ENCODE peak calls at places on chromosomes 7 and 10, in eight cellular contexts. S is suprapubic skin, I is iPS DF 6.9, G is EL, T is transverse colon, K is NCI-H524, R is AG09319, Q is left cardiac atrium. M is an unnamed sample.

GRCh38 chr10:3987142-3987974 is 202.3 kb upstream of the KLF6 start:
- DNase-seq in S (no peak), I (no peak), G (peak), T (no peak), K (no peak), R (no peak), Q (no peak), M (no peak)

GRCh38 chr7:110090113-110090820 is 1000.7 kb upstream of the LRRN3 start:
- DNase-seq in S (no peak), I (peak), G (peak), T (no peak), K (no peak), R (no peak), Q (no peak), M (peak)

GRCh38 chr7:80359476-80359875 is 152.4 kb downstream of the GNAT3 start:
- DNase-seq in S (no peak), I (no peak), G (no peak), T (no peak), K (no peak), R (no peak), Q (no peak), M (no peak)

GRCh38 chr7:151195616-151196450 is 8.8 kb upstream of the ASB10 start:
- DNase-seq in S (no peak), I (no peak), G (no peak), T (no peak), K (no peak), R (no peak), Q (no peak), M (no peak)

GRCh38 chr7:14501436-14501835 is 401.1 kb downstream of the DGKB start:
- DNase-seq in S (no peak), I (no peak), G (no peak), T (no peak), K (no peak), R (no peak), Q (no peak), M (no peak)

GRCh38 chr10:47049906-47050305 is 138.7 kb downstream of the PTPN20 start:
- DNase-seq in S (no peak), I (no peak), G (no peak), T (no peak), K (no peak), R (no peak), Q (no peak), M (no peak)

GRCh38 chr10:15254808-15255655 is 86.5 kb upstream of the NMT2 start:
- DNase-seq in S (no peak), I (no peak), G (no peak), T (no peak), K (no peak), R (no peak), Q (no peak), M (no peak)

GRCh38 chr10:84234508-84234907 is 6.8 kb downstream of the LRIT1 start:
- DNase-seq in S (no peak), I (no peak), G (no peak), T (no peak), K (no peak), R (no peak), Q (no peak), M (no peak)

GRCh38 chr10:16116404-16117304 is 256.3 kb upstream of the MINDY3 start:
- DNase-seq in S (no peak), I (peak), G (peak), T (no peak), K (no peak), R (no peak), Q (no peak), M (peak)

GRCh38 chr7:68964060-68964459 is 634.2 kb upstream of the AUTS2 start:
- DNase-seq in S (no peak), I (no peak), G (no peak), T (no peak), K (no peak), R (no peak), Q (no peak), M (no peak)

GRCh38 chr10:93875032-93875358 is 18.8 kb upstream of the SLC35G1 start:
- DNase-seq in S (no peak), I (no peak), G (peak), T (no peak), K (no peak), R (no peak), Q (no peak), M (no peak)

GRCh38 chr7:123996327-123996625 is 36.6 kb downstream of the TMEM229A start:
- DNase-seq in S (no peak), I (no peak), G (no peak), T (no peak), K (no peak), R (no peak), Q (no peak), M (no peak)

GRCh38 chr7:142436601-142437000 is 178.7 kb upstream of the PRSS58 start:
- DNase-seq in S (no peak), I (no peak), G (peak), T (no peak), K (no peak), R (no peak), Q (no peak), M (no peak)

GRCh38 chr7:93575555-93576397 is 1.3 kb upstream of the CALCR start:
- DNase-seq in S (no peak), I (no peak), G (peak), T (no peak), K (no peak), R (no peak), Q (no peak), M (no peak)

GRCh38 chr10:3829193-3830050 is 44.4 kb upstream of the KLF6 start:
- DNase-seq in S (no peak), I (peak), G (no peak), T (no peak), K (no peak), R (no peak), Q (no peak), M (no peak)

GRCh38 chr7:137669706-137670105 is 177.1 kb downstream of the DGKI start:
- DNase-seq in S (no peak), I (no peak), G (peak), T (no peak), K (no peak), R (no peak), Q (no peak), M (no peak)

GRCh38 chr10:63829020-63829419 is 307.8 kb downstream of the REEP3 start:
- DNase-seq in S (no peak), I (no peak), G (no peak), T (no peak), K (no peak), R (no peak), Q (no peak), M (no peak)

GRCh38 chr10:47401874-47402645 is 18.0 kb upstream of the ZNF488 start:
- DNase-seq in S (peak), I (no peak), G (no peak), T (no peak), K (no peak), R (no peak), Q (no peak), M (no peak)

GRCh38 chr7:74324499-74325229 is 35.5 kb downstream of the CLIP2 start:
- DNase-seq in S (no peak), I (no peak), G (no peak), T (peak), K (no peak), R (no peak), Q (peak), M (no peak)

GRCh38 chr10:110007171-110007700 is 548 bp upstream of the ADD3 start:
- DNase-seq in S (no peak), I (no peak), G (no peak), T (no peak), K (no peak), R (no peak), Q (no peak), M (no peak)

GRCh38 chr7:131068604-131069021 is 259.1 kb upstream of the MKLN1 start:
- DNase-seq in S (no peak), I (no peak), G (peak), T (no peak), K (no peak), R (no peak), Q (no peak), M (no peak)

GRCh38 chr7:18499407-18500197 is 4.1 kb downstream of the HDAC9 start:
- DNase-seq in S (no peak), I (no peak), G (no peak), T (no peak), K (no peak), R (no peak), Q (peak), M (peak)

GRCh38 chr7:148436571-148436970 is 154.0 kb upstream of the C7orf33 start:
- DNase-seq in S (no peak), I (no peak), G (no peak), T (no peak), K (no peak), R (no peak), Q (no peak), M (no peak)

GRCh38 chr7:116258734-116259133 is 48.4 kb downstream of the TES start:
- DNase-seq in S (no peak), I (no peak), G (peak), T (no peak), K (no peak), R (peak), Q (no peak), M (peak)

GRCh38 chr7:159310457-159311171 is 165.9 kb upstream of the VIPR2 start:
- DNase-seq in S (no peak), I (no peak), G (no peak), T (no peak), K (no peak), R (no peak), Q (no peak), M (peak)

GRCh38 chr7:66754541-66754940 is 14.0 kb downstream of the RABGEF1 start:
- DNase-seq in S (no peak), I (no peak), G (no peak), T (no peak), K (no peak), R (no peak), Q (no peak), M (no peak)

GRCh38 chr7:103343758-103344452 is 662 bp downstream of the DNAJC2 start:
- DNase-seq in S (peak), I (no peak), G (peak), T (peak), K (no peak), R (no peak), Q (no peak), M (peak)

GRCh38 chr10:79266543-79267312 is 80.5 kb upstream of the PPIF start:
- DNase-seq in S (no peak), I (no peak), G (peak), T (peak), K (no peak), R (peak), Q (peak), M (peak)

GRCh38 chr7:98079891-98080653 is 26.6 kb upstream of the LMTK2 start:
- DNase-seq in S (no peak), I (no peak), G (no peak), T (no peak), K (no peak), R (no peak), Q (no peak), M (no peak)

GRCh38 chr10:14032406-14032998 is 298.2 kb downstream of the FRMD4A start:
- DNase-seq in S (no peak), I (peak), G (no peak), T (no peak), K (no peak), R (no peak), Q (no peak), M (peak)

GRCh38 chr7:4230352-4230751 is 451.7 kb upstream of the FOXK1 start:
- DNase-seq in S (no peak), I (no peak), G (no peak), T (no peak), K (no peak), R (no peak), Q (no peak), M (no peak)

GRCh38 chr10:12587408-12587807 is 238.1 kb downstream of the CAMK1D start:
- DNase-seq in S (no peak), I (no peak), G (no peak), T (no peak), K (no peak), R (no peak), Q (no peak), M (no peak)

M was measured in hepatocyte.